ENCODE peak calls at places on chromosome 10, in five cellular contexts. C, K, L, P and Z are unnamed samples.
A peak's percentile ranks its signal among the peaks of the same experiment; 100 is the strongest.

GRCh38 chr10:88270871-88271713 is 312.0 kb downstream of the RNLS start:
- DNase-seq in L (no peak), P (no peak), C (no peak), K (peak; percentile 18), Z (no peak)

GRCh38 chr10:106635947-106636346 is 528.6 kb downstream of the SORCS1 start:
- DNase-seq in P (no peak), C (no peak), L (peak; percentile 51), K (no peak), Z (no peak)

GRCh38 chr10:99115703-99116102 is 119.9 kb downstream of the HPSE2 start:
- DNase-seq in L (no peak), K (no peak), C (no peak), P (no peak), Z (no peak)

GRCh38 chr10:116771101-116771705 is 28.8 kb upstream of the HSPA12A start:
- DNase-seq in C (peak; percentile 66), L (no peak), K (no peak), P (peak; percentile 87), Z (peak; percentile 91)

GRCh38 chr10:35335718-35336083 is 608 bp upstream of the CCNY start:
- DNase-seq in K (peak; percentile 16), L (peak; percentile 48), P (no peak), C (no peak), Z (no peak)

GRCh38 chr10:96130326-96130758 is 245 bp downstream of the ZNF518A start:
- DNase-seq in K (peak; percentile 75), C (peak; percentile 83), P (peak; percentile 43), L (peak; percentile 81), Z (peak; percentile 81)

GRCh38 chr10:21020545-21020944 is 123.4 kb upstream of the NEBL start:
- DNase-seq in P (no peak), L (no peak), K (no peak), C (no peak), Z (no peak)

GRCh38 chr10:82827901-82828300 is 952.9 kb downstream of the NRG3 start:
- DNase-seq in C (no peak), K (no peak), P (no peak), L (no peak), Z (no peak)

GRCh38 chr10:59082249-59082648 is 94.2 kb upstream of the PHYHIPL start:
- DNase-seq in C (no peak), K (no peak), L (no peak), P (no peak), Z (peak; percentile 20)

GRCh38 chr10:121578298-121578697 is 19.9 kb downstream of the FGFR2 start:
- DNase-seq in K (no peak), C (no peak), P (no peak), L (no peak), Z (no peak)

GRCh38 chr10:113430634-113431033 is 122.2 kb upstream of the HABP2 start:
- DNase-seq in C (no peak), K (no peak), P (no peak), L (no peak), Z (no peak)

GRCh38 chr10:22652988-22653431 is 61.4 kb downstream of the PIP4K2A start:
- DNase-seq in K (peak; percentile 41), C (no peak), L (no peak), P (no peak), Z (no peak)

GRCh38 chr10:77383861-77384553 is 253.6 kb downstream of the KCNMA1 start:
- DNase-seq in K (no peak), L (no peak), P (no peak), C (no peak), Z (no peak)

GRCh38 chr10:110076559-110077318 is 69.0 kb downstream of the ADD3 start:
- DNase-seq in C (peak; percentile 54), K (peak; percentile 31), L (no peak), P (peak; percentile 73), Z (no peak)

GRCh38 chr10:110077436-110078120 is 69.8 kb downstream of the ADD3 start:
- DNase-seq in K (peak; percentile 32), P (no peak), L (no peak), C (no peak), Z (no peak)

GRCh38 chr10:110074986-110075664 is 67.3 kb downstream of the ADD3 start:
- DNase-seq in C (no peak), P (no peak), L (no peak), K (no peak), Z (no peak)

GRCh38 chr10:110075726-110076125 is 67.9 kb downstream of the ADD3 start:
- DNase-seq in P (no peak), K (no peak), L (no peak), C (no peak), Z (no peak)

GRCh38 chr10:110074298-110074697 is 66.5 kb downstream of the ADD3 start:
- DNase-seq in K (no peak), L (no peak), P (no peak), C (no peak), Z (no peak)
- H3K4me1 ChIP-seq in K (peaks cover 80% of the 10 kb centered on the region), L (peaks cover 76% of the 10 kb centered on the region), P (no peaks in the 10 kb centered on the region), C (peaks cover 13% of the 10 kb centered on the region), Z (peaks cover 28% of the 10 kb centered on the region)

GRCh38 chr10:124713679-124714298 is 30.4 kb downstream of the FAM53B start:
- DNase-seq in P (no peak), L (no peak), C (peak; percentile 17), K (no peak), Z (no peak)
- H3K4me1 ChIP-seq in P (peaks cover 17% of the 10 kb centered on the region), L (peaks cover 82% of the 10 kb centered on the region), C (no peaks in the 10 kb centered on the region), K (peaks cover 55% of the 10 kb centered on the region), Z (peaks cover 20% of the 10 kb centered on the region)

GRCh38 chr10:17234541-17234940 is 6.5 kb downstream of the VIM start:
- DNase-seq in L (no peak), P (no peak), K (no peak), C (no peak), Z (no peak)
- H3K4me1 ChIP-seq in L (peaks cover 63% of the 10 kb centered on the region), P (peaks cover 7% of the 10 kb centered on the region), K (peaks cover 39% of the 10 kb centered on the region), C (peaks cover 5% of the 10 kb centered on the region), Z (peaks cover 18% of the 10 kb centered on the region)

GRCh38 chr10:57917019-57917418 is 350.7 kb downstream of the IPMK start:
- DNase-seq in L (no peak), C (no peak), P (no peak), K (no peak), Z (no peak)
- H3K4me1 ChIP-seq in L (no peaks in the 10 kb centered on the region), C (no peaks in the 10 kb centered on the region), P (no peaks in the 10 kb centered on the region), K (no peaks in the 10 kb centered on the region), Z (peaks cover 3% of the 10 kb centered on the region)

GRCh38 chr10:79178070-79178576 is 109.4 kb downstream of the ZMIZ1 start:
- DNase-seq in K (no peak), P (no peak), L (no peak), C (no peak), Z (no peak)
- H3K4me1 ChIP-seq in K (no peaks in the 10 kb centered on the region), P (peaks cover 35% of the 10 kb centered on the region), L (peaks cover 83% of the 10 kb centered on the region), C (no peaks in the 10 kb centered on the region), Z (no peaks in the 10 kb centered on the region)

DNA sequence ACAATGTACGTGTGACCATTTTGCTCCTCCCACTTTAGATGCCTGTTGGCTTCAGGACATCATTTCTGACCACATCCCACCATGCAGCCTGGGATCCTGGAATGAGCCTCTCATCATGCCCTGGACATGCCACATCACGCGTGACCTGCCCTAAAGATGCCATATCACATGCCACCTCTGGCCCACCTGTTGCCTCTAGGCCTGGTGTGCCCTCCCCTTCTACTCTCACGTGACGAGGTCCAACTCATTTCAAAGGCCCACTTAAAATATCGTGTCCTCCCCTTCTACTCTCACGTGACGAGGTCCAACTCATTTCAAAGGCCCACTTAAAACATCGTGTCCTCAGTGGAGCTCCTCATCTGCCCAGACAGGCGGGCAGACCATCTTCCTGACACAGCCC is 254.9 kb downstream of the TEX36 start:
- DNase-seq in P (no peak), C (no peak), L (no peak), K (no peak), Z (no peak)
- H3K4me1 ChIP-seq in P (no peaks in the 10 kb centered on the region), C (no peaks in the 10 kb centered on the region), L (no peaks in the 10 kb centered on the region), K (no peaks in the 10 kb centered on the region), Z (no peaks in the 10 kb centered on the region)

GRCh38 chr10:50648089-50648934 is 24.6 kb upstream of the SGMS1 start:
- DNase-seq in K (no peak), C (no peak), P (no peak), L (no peak), Z (no peak)

GRCh38 chr10:50651808-50652207 is 28.1 kb upstream of the SGMS1 start:
- DNase-seq in L (no peak), C (no peak), P (no peak), K (no peak), Z (no peak)

GRCh38 chr10:50645241-50645640 is 21.5 kb upstream of the SGMS1 start:
- DNase-seq in C (no peak), P (no peak), K (no peak), L (no peak), Z (no peak)

GRCh38 chr10:50650481-50650880 is 26.7 kb upstream of the SGMS1 start:
- DNase-seq in L (no peak), C (no peak), P (no peak), K (no peak), Z (no peak)

DNA sequence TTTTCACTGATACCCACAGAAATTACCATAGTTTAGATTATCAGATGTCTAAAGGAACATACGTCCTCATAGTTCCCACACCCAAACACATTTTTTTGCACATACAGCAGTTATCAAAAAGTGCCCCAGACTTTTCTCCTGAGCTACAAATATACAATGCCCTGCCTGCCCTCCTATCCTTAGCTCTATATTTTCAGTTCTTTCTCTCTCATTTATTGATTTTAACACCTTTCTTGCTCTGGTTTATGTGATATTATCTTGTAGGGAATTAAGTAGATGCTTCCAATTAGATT is 25.1 kb upstream of the SGMS1 start:
- DNase-seq in L (no peak), C (no peak), K (no peak), P (no peak), Z (no peak)
- H3K4me1 ChIP-seq in L (peaks cover 4% of the 10 kb centered on the region), C (no peaks in the 10 kb centered on the region), K (peaks cover 10% of the 10 kb centered on the region), P (no peaks in the 10 kb centered on the region), Z (no peaks in the 10 kb centered on the region)

GRCh38 chr10:100913470-100913865 is 705 bp downstream of the SLF2 start:
- DNase-seq in L (no peak), K (no peak), C (no peak), P (no peak), Z (no peak)
- H3K4me1 ChIP-seq in L (peaks cover 32% of the 10 kb centered on the region), K (peaks cover 21% of the 10 kb centered on the region), C (peaks cover 4% of the 10 kb centered on the region), P (peaks cover 13% of the 10 kb centered on the region), Z (peaks cover 8% of the 10 kb centered on the region)